ENCODE peak calls at places on chromosomes 7 and 10, in nine cellular contexts. K is adrenal gland, A is fibroblast of lung, X is ascending aorta, N is MM.1S, E is mesendoderm, I is aorta, L is heart left ventricle, M is lung. Q is an unnamed sample. For H3K4me1 and H3K36me3, the result is how much of the 10 kb centered on the place peaks cover.

GRCh38 chr7:5665106-5666025 is 116.1 kb downstream of the RNF216 start:
- DNase-seq in K (peak), A (peak), X (peak), N (peak), E (peak), I (peak), L (no peak), M (peak), Q (peak)

GRCh38 chr7:35697414-35698175 is 2.7 kb upstream of the HERPUD2 start:
- DNase-seq in K (no peak), A (peak), X (no peak), N (no peak), E (peak), I (no peak), L (no peak), M (no peak), Q (peak)

GRCh38 chr7:73353243-73353642 is 25.3 kb downstream of the FKBP6 start:
- DNase-seq in K (no peak), A (no peak), X (no peak), N (no peak), E (peak), I (no peak), L (no peak), M (no peak), Q (peak)

GRCh38 chr10:123741711-123742110 is 75.6 kb downstream of the GPR26 start:
- DNase-seq in K (no peak), A (no peak), X (no peak), N (no peak), E (no peak), I (no peak), L (no peak), M (no peak), Q (no peak)

GRCh38 chr10:131641231-131641630 is 259.6 kb upstream of the PPP2R2D start:
- DNase-seq in K (no peak), A (no peak), X (no peak), N (peak), E (peak), I (no peak), L (no peak), M (peak), Q (no peak)

GRCh38 chr10:111990734-111991133 is 192.8 kb downstream of the GPAM start:
- DNase-seq in K (no peak), A (no peak), X (no peak), N (no peak), E (peak), I (no peak), L (no peak), M (no peak), Q (no peak)

GRCh38 chr7:10237306-10237705 is 736.4 kb upstream of the PHF14 start:
- DNase-seq in K (no peak), A (peak), X (no peak), N (no peak), E (peak), I (no peak), L (no peak), M (no peak), Q (peak)

GRCh38 chr10:131544495-131544894 is 233.0 kb upstream of the TCERG1L start:
- DNase-seq in K (no peak), A (no peak), X (no peak), N (no peak), E (no peak), I (no peak), L (no peak), M (no peak), Q (no peak)

GRCh38 chr10:102660891-102661613 is 16.8 kb downstream of the TRIM8 start:
- DNase-seq in K (peak), A (peak), X (no peak), N (peak), E (no peak), I (peak), L (peak), M (peak), Q (peak)

GRCh38 chr7:158814637-158815036 is 14.7 kb downstream of the ESYT2 start:
- DNase-seq in K (no peak), A (no peak), X (no peak), N (no peak), E (peak), I (no peak), L (no peak), M (no peak), Q (no peak)

GRCh38 chr10:24958701-24959392 is 6.4 kb upstream of the PRTFDC1 start:
- DNase-seq in K (no peak), A (peak), X (no peak), N (no peak), E (no peak), I (no peak), L (no peak), M (peak), Q (no peak)

GRCh38 chr7:127347567-127348246 is 44.8 kb downstream of the ZNF800 start:
- DNase-seq in K (peak), A (peak), X (no peak), N (peak), E (peak), I (peak), L (peak), M (peak), Q (no peak)

GRCh38 chr7:132485600-132486594 is 90.4 kb downstream of the PLXNA4 start:
- DNase-seq in K (peak), A (peak), X (no peak), N (peak), E (no peak), I (peak), L (peak), M (no peak), Q (no peak)

GRCh38 chr10:112435013-112435619 is 11.6 kb downstream of the ZDHHC6 start:
- DNase-seq in K (no peak), A (peak), X (no peak), N (peak), E (peak), I (no peak), L (no peak), M (no peak), Q (peak)

DNA sequence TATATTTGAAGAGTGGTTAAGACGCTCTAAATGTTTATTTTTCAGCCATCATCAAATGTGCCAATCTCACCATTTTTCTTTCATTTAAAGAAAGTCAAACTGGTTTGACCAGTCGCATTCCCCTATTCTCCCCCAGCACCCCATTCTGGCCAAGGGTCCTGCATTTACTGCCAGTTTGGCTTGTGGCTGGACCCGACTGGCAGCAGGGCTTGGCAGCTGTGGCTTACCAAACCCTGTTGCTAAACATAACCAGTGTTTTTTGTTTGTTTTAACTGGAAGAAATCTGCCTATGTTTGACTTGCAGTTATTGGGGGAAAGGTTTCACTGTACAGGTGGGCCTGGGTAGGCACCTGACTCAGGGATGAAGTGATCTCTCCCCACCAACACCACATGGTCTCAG is 116.3 kb downstream of the CYP26A1 start:
- DNase-seq in K (no peak), A (no peak), X (no peak), N (no peak), E (no peak), I (no peak), L (no peak), M (no peak), Q (no peak)
- H3K4me1 ChIP-seq in K (under half), A (under half), X (under half), N (under half), E (under half), I (under half), L (under half), M (under half), Q (under half)

GRCh38 chr10:46539596-46540411 is 16.7 kb downstream of the GPRIN2 start:
- DNase-seq in K (peak), A (peak), X (peak), N (no peak), E (no peak), I (peak), L (peak), M (no peak), Q (no peak)

GRCh38 chr10:46541735-46542566 is 14.5 kb downstream of the GPRIN2 start:
- DNase-seq in K (peak), A (no peak), X (peak), N (no peak), E (no peak), I (peak), L (peak), M (no peak), Q (no peak)

GRCh38 chr10:46542567-46543323 is 13.7 kb downstream of the GPRIN2 start:
- DNase-seq in K (peak), A (no peak), X (peak), N (no peak), E (no peak), I (no peak), L (peak), M (no peak), Q (no peak)

GRCh38 chr10:46540412-46541016 is 15.9 kb downstream of the GPRIN2 start:
- DNase-seq in K (peak), A (no peak), X (no peak), N (no peak), E (no peak), I (peak), L (no peak), M (no peak), Q (no peak)

GRCh38 chr10:46541017-46541661 is 15.3 kb downstream of the GPRIN2 start:
- DNase-seq in K (peak), A (peak), X (peak), N (no peak), E (peak), I (peak), L (peak), M (no peak), Q (no peak)
- H3K4me3 ChIP-seq in K (no peak), A (no peak), X (peak), N (no peak), E (peak), I (no peak), L (no peak), M (no peak), Q (no peak)

DNA sequence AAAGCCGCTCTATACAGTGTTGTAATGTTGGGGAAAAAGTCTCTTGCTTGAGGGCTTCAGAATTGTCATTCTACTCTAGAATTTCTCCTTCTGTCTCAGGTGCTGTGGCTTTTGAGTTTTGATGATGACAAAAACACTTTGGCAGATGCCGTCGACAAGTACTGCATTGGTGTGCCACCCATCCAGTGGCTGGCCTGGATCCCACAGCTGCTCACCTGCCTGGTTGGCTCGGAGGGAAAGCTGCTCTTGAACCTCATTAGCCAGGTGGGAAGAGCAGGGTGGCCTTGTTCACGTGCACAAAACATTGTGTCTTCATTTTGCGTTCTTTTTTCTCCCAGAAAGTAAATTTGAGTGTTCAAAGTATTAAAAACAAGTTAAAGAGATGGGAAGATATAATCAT is 112.0 kb downstream of the TRRAP start:
- DNase-seq in K (no peak), A (no peak), X (no peak), N (no peak), E (no peak), I (no peak), L (no peak), M (no peak), Q (no peak)
- H3K36me3 ChIP-seq in K (half or more), A (under half), X (half or more), N (under half), E (under half), I (under half), L (under half), M (half or more), Q (half or more)

GRCh38 chr10:62024026-62024701 is 122.7 kb downstream of the ARID5B start:
- DNase-seq in K (no peak), A (no peak), X (no peak), N (no peak), E (peak), I (no peak), L (no peak), M (no peak), Q (no peak)
- H3K4me1 ChIP-seq in K (under half), A (under half), X (under half), N (under half), E (under half), I (under half), L (under half), M (under half), Q (under half)

DNA sequence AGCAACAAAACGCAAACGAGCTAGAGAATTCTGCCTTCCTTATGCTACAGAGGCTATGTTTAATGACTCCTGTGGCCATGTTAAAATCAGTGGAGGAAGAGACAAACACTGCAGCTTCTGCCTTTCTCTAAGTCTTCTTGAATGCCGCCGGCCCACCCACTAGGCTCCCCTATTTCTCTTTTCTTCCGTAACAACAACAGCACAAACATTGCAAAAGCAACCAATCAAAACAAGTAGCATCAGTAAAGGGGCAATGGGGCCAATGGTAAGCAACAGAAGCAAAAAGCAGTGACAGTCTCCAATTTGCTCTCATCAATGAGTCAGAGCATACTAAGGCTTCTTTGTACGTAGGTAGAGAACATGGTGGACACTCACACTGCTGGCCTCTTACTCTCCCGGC is 26.8 kb downstream of the DNAJC1 start:
- DNase-seq in K (no peak), A (peak), X (no peak), N (no peak), E (peak), I (no peak), L (no peak), M (no peak), Q (no peak)
- H3K4me3 ChIP-seq in K (no peak), A (no peak), X (no peak), N (no peak), E (no peak), I (no peak), L (no peak), M (no peak), Q (no peak)

GRCh38 chr10:73141603-73142002 is 26.2 kb downstream of the ECD start:
- DNase-seq in K (no peak), A (no peak), X (no peak), N (no peak), E (no peak), I (no peak), L (no peak), M (no peak), Q (no peak)
- H3K36me3 ChIP-seq in K (half or more), A (under half), X (half or more), N (under half), E (under half), I (under half), L (half or more), M (under half), Q (half or more)

GRCh38 chr10:27258492-27258837 is 17.9 kb upstream of the ACBD5 start:
- DNase-seq in K (no peak), A (no peak), X (no peak), N (no peak), E (no peak), I (no peak), L (no peak), M (no peak), Q (no peak)

GRCh38 chr10:27252267-27253000 is 11.8 kb upstream of the ACBD5 start:
- DNase-seq in K (peak), A (peak), X (no peak), N (peak), E (peak), I (peak), L (peak), M (peak), Q (no peak)

GRCh38 chr10:27256299-27256698 is 15.7 kb upstream of the ACBD5 start:
- DNase-seq in K (no peak), A (no peak), X (no peak), N (no peak), E (no peak), I (no peak), L (no peak), M (no peak), Q (no peak)

GRCh38 chr10:27258838-27259532 is 18.4 kb upstream of the ACBD5 start:
- DNase-seq in K (no peak), A (no peak), X (no peak), N (peak), E (peak), I (no peak), L (peak), M (no peak), Q (no peak)

GRCh38 chr10:27256790-27257189 is 16.2 kb upstream of the ACBD5 start:
- DNase-seq in K (no peak), A (no peak), X (no peak), N (no peak), E (no peak), I (no peak), L (no peak), M (no peak), Q (no peak)
- H3K4me1 ChIP-seq in K (under half), A (under half), X (under half), N (under half), E (under half), I (under half), L (under half), M (under half), Q (under half)

GRCh38 chr7:128830231-128831177 is at the start of gene FLNC:
- DNase-seq in K (peak), A (peak), X (no peak), N (no peak), E (peak), I (peak), L (peak), M (no peak), Q (peak)

GRCh38 chr7:128827971-128828711 is 2.1 kb upstream of the FLNC start:
- DNase-seq in K (no peak), A (peak), X (no peak), N (no peak), E (peak), I (peak), L (no peak), M (no peak), Q (peak)

GRCh38 chr7:128827248-128827958 is 2.8 kb upstream of the FLNC start:
- DNase-seq in K (peak), A (peak), X (peak), N (no peak), E (peak), I (peak), L (no peak), M (no peak), Q (peak)

GRCh38 chr7:128831178-128831993 is 1.2 kb downstream of the FLNC start:
- DNase-seq in K (no peak), A (peak), X (no peak), N (no peak), E (peak), I (peak), L (peak), M (no peak), Q (peak)

DNA sequence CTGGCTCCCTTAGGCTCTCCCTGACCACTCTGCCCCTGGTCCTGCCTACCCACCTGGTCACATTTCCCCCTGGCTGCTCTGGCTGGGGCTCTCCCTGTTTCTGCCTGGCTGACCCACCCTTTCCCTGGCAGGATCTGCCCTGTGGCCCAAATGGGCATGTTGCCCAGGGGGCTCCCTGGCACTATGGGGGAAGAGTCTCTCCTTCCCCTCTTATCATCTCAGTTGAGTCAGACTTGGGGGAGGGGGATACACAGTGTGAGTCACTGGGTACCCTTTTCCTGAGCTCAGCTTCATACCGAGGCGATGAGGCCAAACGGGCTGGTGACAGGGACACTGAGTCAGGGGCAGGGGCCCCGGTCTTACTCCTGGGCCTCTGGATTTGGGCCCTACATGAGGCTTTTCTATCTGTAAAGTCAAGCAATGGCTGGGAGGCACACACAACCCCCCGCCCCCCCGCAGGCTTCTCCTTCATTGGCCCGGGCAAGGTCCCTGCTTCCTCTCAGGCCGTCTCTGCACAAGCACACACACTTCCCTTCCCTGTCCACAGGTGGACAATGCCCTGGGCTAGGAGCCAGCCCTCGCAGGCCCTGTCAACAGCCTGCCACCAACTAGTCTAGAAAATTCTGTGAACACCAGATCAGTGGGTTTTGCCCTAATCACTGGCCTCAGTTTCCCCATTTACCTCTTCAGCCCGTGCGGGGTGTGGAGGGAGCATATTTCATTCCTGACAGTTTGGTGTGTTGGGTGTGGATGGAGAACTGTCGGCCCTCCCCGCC is 627 bp upstream of the FLNC start:
- DNase-seq in K (no peak), A (peak), X (no peak), N (no peak), E (peak), I (peak), L (no peak), M (no peak), Q (peak)
- H3K4me3 ChIP-seq in K (no peak), A (no peak), X (peak), N (no peak), E (no peak), I (peak), L (peak), M (no peak), Q (peak)

GRCh38 chr7:11343136-11343535 is 369.5 kb downstream of the PHF14 start:
- DNase-seq in K (no peak), A (peak), X (no peak), N (peak), E (no peak), I (no peak), L (no peak), M (no peak), Q (no peak)

GRCh38 chr7:11343818-11344413 is 370.2 kb downstream of the PHF14 start:
- DNase-seq in K (no peak), A (peak), X (no peak), N (peak), E (peak), I (no peak), L (no peak), M (no peak), Q (peak)

GRCh38 chr7:11346312-11346711 is 372.6 kb downstream of the PHF14 start:
- DNase-seq in K (no peak), A (peak), X (no peak), N (no peak), E (no peak), I (no peak), L (no peak), M (no peak), Q (no peak)

GRCh38 chr7:11341285-11341944 is 367.7 kb downstream of the PHF14 start:
- DNase-seq in K (no peak), A (peak), X (no peak), N (no peak), E (peak), I (no peak), L (no peak), M (no peak), Q (peak)

GRCh38 chr7:11345621-11346020 is 371.9 kb downstream of the PHF14 start:
- DNase-seq in K (no peak), A (peak), X (no peak), N (no peak), E (no peak), I (no peak), L (no peak), M (no peak), Q (no peak)
- H3K36me3 ChIP-seq in K (under half), A (under half), X (under half), N (under half), E (under half), I (under half), L (under half), M (under half), Q (under half)